ENCODE peak calls at places on chromosomes 6 and 20, in seven cellular contexts. E is kidney; Q is HFF-Myc; F is BJ; L is astrocyte of the spinal cord; H is brain microvascular endothelial cell; C is activated naive CD4-positive, alpha-beta T cell. N is an unnamed sample.

GRCh38 chr6:80689700-80690099 is 583.2 kb downstream of the BCKDHB start:
- DNase-seq in H (no peak), C (no peak), E (no peak), F (no peak), L (no peak), Q (no peak), N (no peak)

GRCh38 chr6:44222486-44222986 is 859 bp upstream of the SLC29A1 start:
- DNase-seq in Q (no peak), L (no peak), H (no peak), F (no peak), E (peak), C (no peak), N (no peak)

GRCh38 chr6:143804835-143805239 is 38.3 kb upstream of the LTV1 start:
- DNase-seq in L (no peak), F (no peak), H (peak), C (no peak), E (no peak), Q (no peak), N (peak)

GRCh38 chr6:29845405-29846006 is 17.9 kb downstream of the HLA-G start:
- DNase-seq in H (no peak), E (no peak), L (no peak), F (no peak), C (no peak), Q (no peak), N (no peak)

GRCh38 chr6:167826230-167827061 is at the start of gene AFDN:
- DNase-seq in Q (no peak), E (peak), F (no peak), C (peak), L (no peak), H (no peak), N (no peak)

GRCh38 chr20:16472045-16472872 is 101.0 kb downstream of the KIF16B start:
- DNase-seq in E (no peak), L (peak), Q (no peak), H (peak), C (no peak), F (no peak), N (peak)

GRCh38 chr6:111175135-111175534 is 87.8 kb downstream of the SLC16A10 start:
- DNase-seq in F (no peak), L (peak), H (peak), Q (peak), E (no peak), C (no peak), N (no peak)

GRCh38 chr6:37938909-37939308 is 119.4 kb downstream of the ZFAND3 start:
- DNase-seq in E (no peak), H (no peak), C (no peak), Q (no peak), F (no peak), L (peak), N (peak)

GRCh38 chr20:51346686-51347485 is 195.6 kb downstream of the NFATC2 start:
- DNase-seq in C (no peak), Q (no peak), L (peak), F (no peak), H (peak), E (peak), N (no peak)

GRCh38 chr6:115796061-115796460 is 264.6 kb downstream of the FRK start:
- DNase-seq in F (peak), Q (no peak), L (peak), C (no peak), H (no peak), E (no peak), N (no peak)

GRCh38 chr6:16594849-16595248 is 166.4 kb downstream of the ATXN1 start:
- DNase-seq in Q (no peak), F (no peak), E (no peak), C (no peak), H (no peak), L (no peak), N (no peak)

GRCh38 chr6:136288566-136289326 is 900 bp downstream of the BCLAF1 start:
- DNase-seq in Q (peak), L (peak), C (peak), F (peak), H (peak), E (peak), N (peak)

GRCh38 chr6:53020005-53020744 is 25.1 kb upstream of the GSTA4 start:
- DNase-seq in H (peak), L (no peak), F (no peak), Q (no peak), C (no peak), E (no peak), N (peak)

N was measured in amniotic epithelial cell.